ENCODE peak calls at places on chromosome 2, in six cellular contexts. One of them, this sample, is unnamed.

GRCh38 chr2:104690255-104690999 is 163.5 kb upstream of the POU3F3 start:
- DNase-seq in HFF-Myc: no peak
- DNase-seq in fibroblast of gingiva: peak; percentile 69
- DNase-seq in cardiac fibroblast: no peak
- DNase-seq in SJCRH30: peak; percentile 25
- DNase-seq in AG10803: peak; percentile 9
- DNase-seq in this sample: no peak

GRCh38 chr2:169705927-169706326 is 11.7 kb downstream of the PHOSPHO2 start:
- DNase-seq in SJCRH30: no peak
- DNase-seq in cardiac fibroblast: peak; percentile 88
- DNase-seq in HFF-Myc: no peak
- DNase-seq in AG10803: peak; percentile 88
- DNase-seq in fibroblast of gingiva: peak; percentile 97
- DNase-seq in this sample: no peak

GRCh38 chr2:66440011-66440542 is 5.2 kb downstream of the MEIS1 start:
- DNase-seq in HFF-Myc: no peak
- DNase-seq in fibroblast of gingiva: peak; percentile 6
- DNase-seq in AG10803: peak; percentile 33
- DNase-seq in SJCRH30: no peak
- DNase-seq in cardiac fibroblast: peak; percentile 53
- DNase-seq in this sample: no peak

GRCh38 chr2:10521891-10522448 is 73.8 kb upstream of the ODC1 start:
- DNase-seq in AG10803: no peak
- DNase-seq in HFF-Myc: no peak
- DNase-seq in fibroblast of gingiva: no peak
- DNase-seq in SJCRH30: peak; percentile 43
- DNase-seq in cardiac fibroblast: no peak
- DNase-seq in this sample: no peak

GRCh38 chr2:188291142-188291616 is 495 bp upstream of the GULP1 start:
- DNase-seq in cardiac fibroblast: peak; percentile 26
- DNase-seq in SJCRH30: no peak
- DNase-seq in AG10803: no peak
- DNase-seq in HFF-Myc: no peak
- DNase-seq in fibroblast of gingiva: peak; percentile 11
- DNase-seq in this sample: no peak

GRCh38 chr2:150630587-150631235 is 143.2 kb upstream of the RND3 start:
- DNase-seq in SJCRH30: peak; percentile 89
- DNase-seq in cardiac fibroblast: peak; percentile 69
- DNase-seq in HFF-Myc: no peak
- DNase-seq in fibroblast of gingiva: peak; percentile 51
- DNase-seq in AG10803: peak; percentile 88
- DNase-seq in this sample: no peak

GRCh38 chr2:85662899-85663683 is 4.9 kb downstream of the SFTPB start:
- DNase-seq in cardiac fibroblast: peak; percentile 97
- DNase-seq in AG10803: peak; percentile 88
- DNase-seq in SJCRH30: peak; percentile 30
- DNase-seq in HFF-Myc: peak; percentile 70
- DNase-seq in fibroblast of gingiva: peak; percentile 79
- DNase-seq in this sample: no peak

GRCh38 chr2:162106146-162106551 is 32.1 kb upstream of the DPP4 start:
- DNase-seq in HFF-Myc: no peak
- DNase-seq in AG10803: peak; percentile 84
- DNase-seq in SJCRH30: no peak
- DNase-seq in fibroblast of gingiva: no peak
- DNase-seq in cardiac fibroblast: peak; percentile 80
- DNase-seq in this sample: no peak

GRCh38 chr2:61135510-61135909 is 26.5 kb upstream of the C2orf74 start:
- DNase-seq in SJCRH30: peak; percentile 51
- DNase-seq in AG10803: peak; percentile 49
- DNase-seq in fibroblast of gingiva: peak; percentile 39
- DNase-seq in HFF-Myc: peak; percentile 25
- DNase-seq in cardiac fibroblast: peak; percentile 81
- DNase-seq in this sample: no peak

GRCh38 chr2:134143568-134143967 is 110.3 kb upstream of the MGAT5 start:
- DNase-seq in fibroblast of gingiva: no peak
- DNase-seq in SJCRH30: no peak
- DNase-seq in AG10803: no peak
- DNase-seq in cardiac fibroblast: no peak
- DNase-seq in HFF-Myc: no peak
- DNase-seq in this sample: no peak

GRCh38 chr2:23498941-23499340 is 114.0 kb downstream of the KLHL29 start:
- DNase-seq in HFF-Myc: no peak
- DNase-seq in cardiac fibroblast: peak; percentile 66
- DNase-seq in SJCRH30: no peak
- DNase-seq in AG10803: peak; percentile 33
- DNase-seq in fibroblast of gingiva: peak; percentile 53
- DNase-seq in this sample: no peak

GRCh38 chr2:197182668-197183067 is 127.9 kb downstream of the ANKRD44 start:
- DNase-seq in AG10803: no peak
- DNase-seq in cardiac fibroblast: no peak
- DNase-seq in HFF-Myc: no peak
- DNase-seq in fibroblast of gingiva: no peak
- DNase-seq in SJCRH30: no peak
- DNase-seq in this sample: no peak

GRCh38 chr2:84991404-84992151 is 20.6 kb downstream of the KCMF1 start:
- DNase-seq in SJCRH30: no peak
- DNase-seq in fibroblast of gingiva: peak; percentile 98
- DNase-seq in AG10803: peak; percentile 92
- DNase-seq in cardiac fibroblast: peak; percentile 66
- DNase-seq in HFF-Myc: peak; percentile 93
- DNase-seq in this sample: no peak

GRCh38 chr2:217220228-217221013 is 360.6 kb upstream of the TNP1 start:
- DNase-seq in cardiac fibroblast: peak; percentile 70
- DNase-seq in HFF-Myc: no peak
- DNase-seq in SJCRH30: no peak
- DNase-seq in AG10803: peak; percentile 14
- DNase-seq in fibroblast of gingiva: peak; percentile 21
- DNase-seq in this sample: no peak

GRCh38 chr2:6760132-6760531 is 105.6 kb downstream of the CMPK2 start:
- DNase-seq in fibroblast of gingiva: no peak
- DNase-seq in SJCRH30: no peak
- DNase-seq in HFF-Myc: no peak
- DNase-seq in AG10803: no peak
- DNase-seq in cardiac fibroblast: no peak
- DNase-seq in this sample: no peak

GRCh38 chr2:40299173-40299572 is 152.7 kb downstream of the SLC8A1 start:
- DNase-seq in SJCRH30: no peak
- DNase-seq in fibroblast of gingiva: no peak
- DNase-seq in cardiac fibroblast: no peak
- DNase-seq in HFF-Myc: no peak
- DNase-seq in AG10803: no peak
- DNase-seq in this sample: no peak

GRCh38 chr2:181574321-181574720 is 82.6 kb downstream of the CERKL start:
- DNase-seq in SJCRH30: peak; percentile 67
- DNase-seq in fibroblast of gingiva: no peak
- DNase-seq in AG10803: no peak
- DNase-seq in HFF-Myc: no peak
- DNase-seq in cardiac fibroblast: no peak
- DNase-seq in this sample: no peak

GRCh38 chr2:217434183-217434620 is 568.6 kb downstream of the TNS1 start:
- DNase-seq in HFF-Myc: peak; percentile 89
- DNase-seq in AG10803: peak; percentile 98
- DNase-seq in cardiac fibroblast: peak; percentile 98
- DNase-seq in fibroblast of gingiva: peak; percentile 97
- DNase-seq in SJCRH30: peak; percentile 97
- DNase-seq in this sample: no peak

GRCh38 chr2:234286956-234287355 is 209.9 kb downstream of the ARL4C start:
- DNase-seq in AG10803: no peak
- DNase-seq in fibroblast of gingiva: no peak
- DNase-seq in SJCRH30: peak; percentile 52
- DNase-seq in HFF-Myc: no peak
- DNase-seq in cardiac fibroblast: peak; percentile 22
- DNase-seq in this sample: no peak

GRCh38 chr2:239463541-239464165 is 62.8 kb upstream of the HDAC4 start:
- DNase-seq in HFF-Myc: no peak
- DNase-seq in SJCRH30: no peak
- DNase-seq in fibroblast of gingiva: no peak
- DNase-seq in cardiac fibroblast: no peak
- DNase-seq in AG10803: no peak
- DNase-seq in this sample: no peak

GRCh38 chr2:41863062-41863461 is 184.8 kb upstream of the PKDCC start:
- DNase-seq in AG10803: no peak
- DNase-seq in cardiac fibroblast: no peak
- DNase-seq in HFF-Myc: no peak
- DNase-seq in fibroblast of gingiva: no peak
- DNase-seq in SJCRH30: no peak
- DNase-seq in this sample: no peak

GRCh38 chr2:201977651-201978050 is 56.0 kb upstream of the FZD7 start:
- DNase-seq in cardiac fibroblast: no peak
- DNase-seq in SJCRH30: no peak
- DNase-seq in HFF-Myc: no peak
- DNase-seq in fibroblast of gingiva: no peak
- DNase-seq in AG10803: no peak
- DNase-seq in this sample: no peak

GRCh38 chr2:44369392-44369791 is 7.6 kb downstream of the CAMKMT start:
- DNase-seq in SJCRH30: no peak
- DNase-seq in HFF-Myc: no peak
- DNase-seq in fibroblast of gingiva: no peak
- DNase-seq in cardiac fibroblast: no peak
- DNase-seq in AG10803: no peak
- DNase-seq in this sample: no peak

GRCh38 chr2:147408357-147408756 is 436.5 kb upstream of the ACVR2A start:
- DNase-seq in fibroblast of gingiva: no peak
- DNase-seq in cardiac fibroblast: no peak
- DNase-seq in SJCRH30: no peak
- DNase-seq in HFF-Myc: no peak
- DNase-seq in AG10803: no peak
- DNase-seq in this sample: no peak

GRCh38 chr2:226121339-226121738 is 678.3 kb downstream of the IRS1 start:
- DNase-seq in cardiac fibroblast: peak; percentile 51
- DNase-seq in SJCRH30: no peak
- DNase-seq in HFF-Myc: peak; percentile 70
- DNase-seq in fibroblast of gingiva: peak; percentile 79
- DNase-seq in AG10803: peak; percentile 24
- DNase-seq in this sample: no peak

GRCh38 chr2:121002597-121002996 is 266.9 kb downstream of the GLI2 start:
- DNase-seq in fibroblast of gingiva: no peak
- DNase-seq in AG10803: no peak
- DNase-seq in SJCRH30: no peak
- DNase-seq in HFF-Myc: no peak
- DNase-seq in cardiac fibroblast: no peak
- DNase-seq in this sample: no peak

GRCh38 chr2:176652300-176653182 is 383.3 kb downstream of the MTX2 start:
- DNase-seq in fibroblast of gingiva: peak; percentile 38
- DNase-seq in AG10803: peak; percentile 73
- DNase-seq in SJCRH30: peak; percentile 78
- DNase-seq in HFF-Myc: peak; percentile 30
- DNase-seq in cardiac fibroblast: peak; percentile 58
- DNase-seq in this sample: no peak

GRCh38 chr2:20291106-20291564 is 59.5 kb downstream of the PUM2 start:
- DNase-seq in SJCRH30: peak; percentile 79
- DNase-seq in HFF-Myc: peak; percentile 74
- DNase-seq in fibroblast of gingiva: peak; percentile 71
- DNase-seq in cardiac fibroblast: peak; percentile 84
- DNase-seq in AG10803: peak; percentile 83
- DNase-seq in this sample: no peak

GRCh38 chr2:171316755-171317337 is 116.9 kb downstream of the METTL8 start:
- DNase-seq in AG10803: no peak
- DNase-seq in cardiac fibroblast: no peak
- DNase-seq in HFF-Myc: no peak
- DNase-seq in fibroblast of gingiva: no peak
- DNase-seq in SJCRH30: no peak
- DNase-seq in this sample: no peak

GRCh38 chr2:27014771-27015433 is 17.9 kb upstream of the TMEM214 start:
- DNase-seq in fibroblast of gingiva: no peak
- DNase-seq in cardiac fibroblast: no peak
- DNase-seq in HFF-Myc: no peak
- DNase-seq in AG10803: no peak
- DNase-seq in SJCRH30: no peak
- DNase-seq in this sample: no peak

GRCh38 chr2:136917281-136917680 is 151.9 kb downstream of the THSD7B start:
- DNase-seq in HFF-Myc: no peak
- DNase-seq in AG10803: no peak
- DNase-seq in fibroblast of gingiva: no peak
- DNase-seq in SJCRH30: peak; percentile 3
- DNase-seq in cardiac fibroblast: no peak
- DNase-seq in this sample: no peak

GRCh38 chr2:80259292-80259691 is 45.3 kb downstream of the LRRTM1 start:
- DNase-seq in HFF-Myc: no peak
- DNase-seq in cardiac fibroblast: no peak
- DNase-seq in fibroblast of gingiva: no peak
- DNase-seq in SJCRH30: no peak
- DNase-seq in AG10803: no peak
- DNase-seq in this sample: no peak

GRCh38 chr2:120597595-120598193 is 138.0 kb upstream of the GLI2 start:
- DNase-seq in SJCRH30: no peak
- DNase-seq in HFF-Myc: no peak
- DNase-seq in fibroblast of gingiva: peak; percentile 19
- DNase-seq in cardiac fibroblast: peak; percentile 38
- DNase-seq in AG10803: peak; percentile 11
- DNase-seq in this sample: no peak

GRCh38 chr2:234971494-234971893 is 19.7 kb downstream of the SH3BP4 start:
- DNase-seq in AG10803: no peak
- DNase-seq in fibroblast of gingiva: no peak
- DNase-seq in HFF-Myc: no peak
- DNase-seq in SJCRH30: no peak
- DNase-seq in cardiac fibroblast: no peak
- DNase-seq in this sample: no peak

GRCh38 chr2:161586517-161587167 is 37.6 kb upstream of the SLC4A10 start:
- DNase-seq in AG10803: peak; percentile 13
- DNase-seq in cardiac fibroblast: peak; percentile 42
- DNase-seq in fibroblast of gingiva: no peak
- DNase-seq in HFF-Myc: peak; percentile 7
- DNase-seq in SJCRH30: peak; percentile 51
- DNase-seq in this sample: no peak

GRCh38 chr2:43083710-43084698 is 142.4 kb downstream of the ZFP36L2 start:
- DNase-seq in cardiac fibroblast: peak; percentile 85
- DNase-seq in SJCRH30: peak; percentile 69
- DNase-seq in HFF-Myc: peak; percentile 90
- DNase-seq in AG10803: peak; percentile 86
- DNase-seq in fibroblast of gingiva: peak; percentile 91
- DNase-seq in this sample: no peak